ENCODE peak calls at places on chromosomes 11 and 22, in seven cellular contexts. P, R, Q, T, M, J and X are unnamed samples.

GRCh38 chr11:72001834-72002591 is 3.3 kb downstream of the IL18BP start:
- DNase-seq in P (no peak), R (no peak), Q (no peak), T (peak), M (no peak), J (no peak), X (no peak)

GRCh38 chr11:86620796-86621575 is 51.4 kb downstream of the ME3 start:
- DNase-seq in P (no peak), R (peak), Q (no peak), T (no peak), M (no peak), J (no peak), X (no peak)

GRCh38 chr22:27215826-27216320 is 558.5 kb downstream of the MIAT start:
- DNase-seq in P (no peak), R (no peak), Q (no peak), T (no peak), M (no peak), J (no peak), X (no peak)

GRCh38 chr11:18312663-18313420 is 9.1 kb downstream of the HPS5 start:
- DNase-seq in P (no peak), R (no peak), Q (peak), T (peak), M (no peak), J (peak), X (no peak)

GRCh38 chr11:14449302-14449714 is 50.3 kb downstream of the COPB1 start:
- DNase-seq in P (no peak), R (no peak), Q (peak), T (no peak), M (no peak), J (no peak), X (no peak)

GRCh38 chr11:50220651-50221050 is 188.0 kb downstream of the OR4C45 start:
- DNase-seq in P (no peak), R (no peak), Q (no peak), T (no peak), M (no peak), J (no peak), X (no peak)

GRCh38 chr11:19512621-19513020 is 200.0 kb upstream of the NAV2 start:
- DNase-seq in P (no peak), R (no peak), Q (no peak), T (no peak), M (no peak), J (no peak), X (no peak)

GRCh38 chr11:118264568-118265470 is 722 bp upstream of the MPZL2 start:
- DNase-seq in P (no peak), R (no peak), Q (no peak), T (no peak), M (no peak), J (peak), X (no peak)

GRCh38 chr11:35588627-35589026 is 29.6 kb upstream of the FJX1 start:
- DNase-seq in P (no peak), R (no peak), Q (peak), T (no peak), M (no peak), J (no peak), X (no peak)

GRCh38 chr11:38547464-38547863 is 1949.4 kb upstream of the RAG2 start:
- DNase-seq in P (no peak), R (no peak), Q (peak), T (peak), M (no peak), J (no peak), X (no peak)

GRCh38 chr22:25698461-25698860 is 43.5 kb upstream of the MYO18B start:
- DNase-seq in P (no peak), R (no peak), Q (no peak), T (no peak), M (no peak), J (no peak), X (no peak)

GRCh38 chr11:121630041-121630440 is 177.3 kb upstream of the SORL1-AS1 start:
- DNase-seq in P (no peak), R (no peak), Q (peak), T (peak), M (no peak), J (peak), X (peak)

GRCh38 chr11:40280161-40281054 is 1179.0 kb downstream of the LRRC4C start:
- DNase-seq in P (no peak), R (peak), Q (no peak), T (no peak), M (peak), J (no peak), X (no peak)

GRCh38 chr11:30107899-30108298 is 91.1 kb upstream of the KCNA4 start:
- DNase-seq in P (no peak), R (no peak), Q (peak), T (peak), M (no peak), J (peak), X (peak)

GRCh38 chr11:10514713-10515112 is 26.3 kb downstream of the RNF141 start:
- DNase-seq in P (no peak), R (no peak), Q (peak), T (no peak), M (no peak), J (no peak), X (no peak)

GRCh38 chr11:122755409-122755808 is 82.9 kb upstream of the CRTAM start:
- DNase-seq in P (no peak), R (no peak), Q (no peak), T (no peak), M (no peak), J (no peak), X (no peak)

GRCh38 chr11:96098511-96099241 is 174.8 kb upstream of the MTMR2 start:
- DNase-seq in P (no peak), R (no peak), Q (peak), T (peak), M (no peak), J (peak), X (peak)

GRCh38 chr22:26406118-26406517 is 22.9 kb upstream of the ASPHD2 start:
- DNase-seq in P (no peak), R (no peak), Q (peak), T (no peak), M (no peak), J (no peak), X (peak)

GRCh38 chr22:39183991-39184585 is 31.6 kb upstream of the CBX7 start:
- DNase-seq in P (no peak), R (no peak), Q (peak), T (peak), M (peak), J (peak), X (no peak)

GRCh38 chr11:124538019-124538418 is 5.4 kb downstream of the OR8B12 start:
- DNase-seq in P (no peak), R (no peak), Q (no peak), T (peak), M (no peak), J (peak), X (peak)